ENCODE peak calls at places on chromosome 17, in ten cellular contexts. V is choroid plexus epithelial cell; C is ELF-1; M is stimulated activated CD8-positive, alpha-beta memory T cell treated with anti-CD3 and anti-CD28 coated beads, Interleukin-4, amount 100 ng/mL, for 24 hours; U is mucosa of descending colon; Z is stimulated activated CD4-positive, alpha-beta T cell treated with anti-CD3 and anti-CD28 coated beads, Interleukin-1b, Interleukin-23, amount 100 ng/mL, for 1 hour; E is GM20000; I is GF-D8; G is lower leg skin; J is heart right ventricle. X is an unnamed sample.

GRCh38 chr17:80892019-80892855 is 99.4 kb upstream of the CHMP6 start:
- DNase-seq in Z (peak; percentile 65), V (peak; percentile 99), I (peak; percentile 83), U (peak; percentile 86), J (peak; percentile 70), M (peak; percentile 69), C (peak; percentile 44), E (peak; percentile 94), G (no peak), X (no peak)

GRCh38 chr17:28849281-28849680 is 5.5 kb upstream of the ERAL1 start:
- DNase-seq in E (no peak), M (no peak), Z (no peak), C (no peak), U (peak; percentile 5), J (no peak), I (no peak), V (peak; percentile 14), G (no peak), X (no peak)

GRCh38 chr17:1222321-1222720 is 42.5 kb upstream of the ABR start:
- DNase-seq in U (no peak), Z (no peak), G (no peak), C (no peak), E (no peak), M (no peak), V (no peak), I (no peak), J (no peak), X (no peak)

GRCh38 chr17:50057521-50057991 is 1.6 kb downstream of the ITGA3 start:
- DNase-seq in U (peak; percentile 71), G (no peak), V (no peak), M (no peak), E (no peak), C (no peak), Z (no peak), J (no peak), I (no peak), X (no peak)

GRCh38 chr17:5500247-5500803 is 14.0 kb downstream of the MIS12 start:
- DNase-seq in V (peak; percentile 13), Z (no peak), M (no peak), J (no peak), U (no peak), C (no peak), I (no peak), G (no peak), E (peak; percentile 60), X (no peak)

GRCh38 chr17:74283371-74283673 is 9.3 kb downstream of the DNAI2 start:
- DNase-seq in J (no peak), M (no peak), V (no peak), I (no peak), E (no peak), G (no peak), Z (no peak), U (no peak), C (no peak), X (no peak)

GRCh38 chr17:59666235-59666634 is 41.0 kb downstream of the PTRH2 start:
- DNase-seq in J (no peak), M (no peak), V (peak; percentile 48), C (no peak), Z (no peak), U (no peak), E (no peak), G (no peak), I (no peak), X (no peak)

GRCh38 chr17:9647014-9647413 is 1.7 kb downstream of the USP43 start:
- DNase-seq in V (peak; percentile 38), Z (no peak), E (no peak), G (peak; percentile 17), U (no peak), M (no peak), C (peak; percentile 76), I (no peak), J (no peak), X (peak; percentile 54)

GRCh38 chr17:17457680-17458079 is 19.1 kb upstream of the MED9 start:
- DNase-seq in E (no peak), Z (no peak), V (no peak), I (no peak), U (no peak), M (no peak), C (no peak), J (no peak), G (no peak), X (no peak)

GRCh38 chr17:74677558-74678466 is 34.9 kb downstream of the CD300LF start:
- DNase-seq in G (peak; percentile 78), M (no peak), E (no peak), Z (no peak), V (peak; percentile 4), U (no peak), C (peak; percentile 59), I (no peak), J (peak; percentile 38), X (no peak)

GRCh38 chr17:17851101-17851500 is 14.3 kb upstream of the SREBF1 start:
- DNase-seq in V (no peak), J (no peak), G (no peak), I (no peak), U (no peak), Z (no peak), E (no peak), C (no peak), M (no peak), X (no peak)

GRCh38 chr17:76123749-76124581 is 17.1 kb downstream of the FOXJ1 start:
- DNase-seq in M (no peak), V (no peak), C (no peak), U (no peak), J (no peak), E (peak; percentile 19), G (no peak), I (no peak), Z (no peak), X (no peak)

GRCh38 chr17:5127910-5128309 is 12.1 kb downstream of the USP6 start:
- DNase-seq in E (no peak), M (no peak), Z (no peak), U (no peak), J (no peak), G (peak; percentile 42), V (no peak), C (no peak), I (no peak), X (no peak)

GRCh38 chr17:33318241-33318640 is 25.1 kb upstream of the ASIC2 start:
- DNase-seq in V (no peak), I (no peak), M (no peak), G (no peak), C (no peak), Z (no peak), J (no peak), U (no peak), E (no peak), X (peak; percentile 17)

GRCh38 chr17:9054611-9055010 is 33.3 kb downstream of the NTN1 start:
- DNase-seq in V (no peak), J (no peak), E (no peak), U (no peak), M (no peak), I (no peak), Z (no peak), G (no peak), C (peak; percentile 83), X (peak; percentile 88)

GRCh38 chr17:40699359-40699758 is 4.2 kb downstream of the KRT24 start:
- DNase-seq in Z (no peak), G (no peak), E (no peak), V (no peak), C (peak; percentile 14), U (no peak), I (no peak), M (no peak), J (no peak), X (no peak)

GRCh38 chr17:15351925-15352324 is 10.5 kb upstream of the TEKT3 start:
- DNase-seq in M (no peak), E (no peak), V (peak; percentile 85), J (no peak), U (no peak), Z (no peak), G (no peak), C (no peak), I (no peak), X (no peak)

X was measured in neural progenitor cell.